ENCODE peak calls at places on chromosomes 13 and 19, in seven cellular contexts. U is K562, I is heart left ventricle, A is lower lobe of right lung, Z is stomach, W is hepatocyte, M is WERI-Rb-1. T is an unnamed sample.

GRCh38 chr13:29507356-29507755 is 88.1 kb downstream of the SLC7A1 start:
- DNase-seq in U (no peak), I (no peak), A (no peak), Z (no peak), W (no peak), M (no peak), T (no peak)

GRCh38 chr13:27172495-27172842 is 858 bp upstream of the USP12 start:
- DNase-seq in U (peak; percentile 40), I (no peak), A (no peak), Z (no peak), W (no peak), M (no peak), T (no peak)

GRCh38 chr19:17671906-17672305 is 16.2 kb downstream of the UNC13A start:
- DNase-seq in U (peak; percentile 79), I (no peak), A (no peak), Z (no peak), W (no peak), M (peak; percentile 78), T (no peak)

GRCh38 chr13:95233026-95233635 is 68.1 kb downstream of the ABCC4 start:
- DNase-seq in U (no peak), I (no peak), A (no peak), Z (no peak), W (no peak), M (no peak), T (no peak)

GRCh38 chr13:43783820-43784219 is 3.0 kb downstream of the ENOX1 start:
- DNase-seq in U (no peak), I (no peak), A (no peak), Z (no peak), W (peak; percentile 28), M (no peak), T (no peak)

GRCh38 chr13:84032116-84032515 is 149.8 kb upstream of the SLITRK1 start:
- DNase-seq in U (no peak), I (no peak), A (no peak), Z (no peak), W (no peak), M (no peak), T (no peak)

GRCh38 chr13:40377783-40378182 is 288.7 kb downstream of the FOXO1 start:
- DNase-seq in U (no peak), I (no peak), A (no peak), Z (no peak), W (no peak), M (no peak), T (no peak)

GRCh38 chr13:39597828-39598227 is 5.2 kb downstream of the LHFPL6 start:
- DNase-seq in U (no peak), I (no peak), A (no peak), Z (no peak), W (no peak), M (no peak), T (no peak)

GRCh38 chr13:95049772-95050171 is 251.5 kb downstream of the ABCC4 start:
- DNase-seq in U (no peak), I (no peak), A (no peak), Z (no peak), W (no peak), M (no peak), T (no peak)

GRCh38 chr13:98986226-98986846 is 8.5 kb upstream of the DOCK9 start:
- DNase-seq in U (no peak), I (no peak), A (no peak), Z (no peak), W (peak; percentile 25), M (no peak), T (no peak)

GRCh38 chr13:42967660-42968059 is 24.4 kb downstream of the EPSTI1 start:
- DNase-seq in U (no peak), I (no peak), A (no peak), Z (peak; percentile 29), W (no peak), M (no peak), T (no peak)

GRCh38 chr19:40461669-40462221 is 3.8 kb downstream of the BLVRB start:
- DNase-seq in U (no peak), I (no peak), A (peak; percentile 78), Z (no peak), W (no peak), M (no peak), T (no peak)

GRCh38 chr19:954672-955494 is 29.0 kb downstream of the ARID3A start:
- DNase-seq in U (peak; percentile 92), I (no peak), A (no peak), Z (no peak), W (peak; percentile 66), M (no peak), T (no peak)

GRCh38 chr13:42355118-42355840 is 83.3 kb downstream of the AKAP11 start:
- DNase-seq in U (no peak), I (no peak), A (no peak), Z (no peak), W (no peak), M (no peak), T (no peak)

GRCh38 chr13:28138756-28139470 is 568 bp downstream of the PAN3 start:
- DNase-seq in U (peak; percentile 92), I (peak; percentile 90), A (peak; percentile 92), Z (peak; percentile 77), W (peak; percentile 93), M (peak; percentile 94), T (peak; percentile 86)

GRCh38 chr13:77781804-77782203 is 84.3 kb downstream of the SLAIN1 start:
- DNase-seq in U (no peak), I (no peak), A (no peak), Z (no peak), W (no peak), M (no peak), T (no peak)

GRCh38 chr19:18322318-18322758 is 538 bp downstream of the LSM4 start:
- DNase-seq in U (peak; percentile 87), I (peak; percentile 51), A (peak; percentile 62), Z (peak; percentile 55), W (peak; percentile 82), M (peak; percentile 77), T (no peak)

GRCh38 chr19:42206871-42207755 is 10.4 kb downstream of the DEDD2 start:
- DNase-seq in U (peak; percentile 71), I (no peak), A (no peak), Z (no peak), W (no peak), M (no peak), T (no peak)

DNA sequence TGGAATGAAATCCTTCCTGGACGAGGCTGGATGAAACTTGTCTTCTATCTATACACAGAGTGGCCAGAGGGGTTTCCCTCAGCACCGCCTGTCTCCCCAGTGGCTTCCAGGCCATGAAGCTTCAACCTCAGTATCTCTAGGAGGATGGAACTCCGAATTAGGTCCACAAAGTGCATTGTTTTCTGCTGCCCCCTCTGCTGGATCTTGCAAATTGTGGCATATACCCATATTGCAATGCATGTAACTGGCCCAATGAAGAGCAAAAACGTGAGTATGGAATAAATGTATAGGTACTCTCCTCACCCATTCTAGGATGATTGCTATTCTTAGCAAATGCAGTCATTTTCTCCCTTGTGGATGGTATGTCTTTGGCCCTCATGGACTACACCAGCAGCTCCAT is 14.7 kb upstream of the LILRB4 start:
- DNase-seq in U (no peak), I (no peak), A (no peak), Z (peak; percentile 3), W (no peak), M (no peak), T (no peak)
- TF ChIP-seq CTCF in U (no peak), I (no peak), A (no peak), Z (no peak), W (no peak), M (no peak), T (no peak)

GRCh38 chr19:58513694-58514563 is 2.1 kb upstream of the SLC27A5 start:
- DNase-seq in U (peak; percentile 96), I (peak; percentile 81), A (peak; percentile 96), Z (peak; percentile 94), W (peak; percentile 96), M (peak; percentile 96), T (no peak)
- H3K27ac ChIP-seq in U (peak overlapping the region; percentile 79), I (peak overlapping the region; percentile 29), A (peak overlapping the region; percentile 71), Z (peak overlapping the region; percentile 58), W (peak overlapping the region; percentile 82), M (peak overlapping the region; percentile 88), T (peak overlapping the region; percentile 27)

DNA sequence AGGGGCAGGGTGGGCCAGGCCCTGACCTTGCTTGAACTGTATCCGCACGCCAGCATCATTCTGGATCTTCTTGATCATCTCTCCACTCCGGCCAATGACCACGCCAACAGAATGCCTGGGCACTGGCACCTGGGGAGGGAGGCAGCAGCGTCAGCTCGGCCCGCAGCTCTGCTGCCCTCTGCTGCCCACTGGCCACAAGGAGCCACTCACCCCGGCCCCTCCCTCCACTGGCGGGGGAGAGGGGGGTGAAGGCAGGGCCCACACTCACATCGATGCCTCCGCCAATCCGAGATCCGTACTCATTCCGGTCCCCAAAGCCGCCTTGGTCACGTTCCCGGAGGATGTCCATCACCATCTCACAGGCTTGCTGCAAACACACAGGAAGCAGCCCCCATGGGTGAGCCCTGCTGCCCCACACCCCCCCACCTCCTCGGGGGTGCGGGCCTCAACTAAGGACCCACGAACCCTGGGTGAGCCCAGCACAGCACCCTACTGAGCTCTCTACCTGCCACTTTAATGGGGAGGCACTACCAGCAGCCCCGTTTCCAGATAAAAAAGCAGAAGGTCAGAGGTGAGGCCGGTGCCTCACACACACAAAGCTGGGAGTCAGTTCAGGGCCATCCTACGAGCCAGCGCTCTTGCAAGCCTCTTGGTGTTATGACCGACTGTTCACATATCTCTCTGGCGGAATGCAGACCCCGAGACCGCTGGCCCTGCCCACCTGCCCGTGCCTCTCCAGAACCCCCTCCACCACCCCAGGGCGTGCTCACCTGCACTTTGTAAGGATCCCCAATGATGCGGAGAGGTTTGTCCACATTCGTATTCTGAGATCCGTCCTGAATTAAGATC is 6.7 kb downstream of the KHSRP start:
- DNase-seq in U (no peak), I (no peak), A (no peak), Z (no peak), W (no peak), M (peak; percentile 55), T (no peak)
- TF ChIP-seq CTCF in U (peak; percentile 25), I (peak; percentile 17), A (peak; percentile 21), Z (no peak), W (peak; percentile 40), M (peak; percentile 77), T (no peak)

DNA sequence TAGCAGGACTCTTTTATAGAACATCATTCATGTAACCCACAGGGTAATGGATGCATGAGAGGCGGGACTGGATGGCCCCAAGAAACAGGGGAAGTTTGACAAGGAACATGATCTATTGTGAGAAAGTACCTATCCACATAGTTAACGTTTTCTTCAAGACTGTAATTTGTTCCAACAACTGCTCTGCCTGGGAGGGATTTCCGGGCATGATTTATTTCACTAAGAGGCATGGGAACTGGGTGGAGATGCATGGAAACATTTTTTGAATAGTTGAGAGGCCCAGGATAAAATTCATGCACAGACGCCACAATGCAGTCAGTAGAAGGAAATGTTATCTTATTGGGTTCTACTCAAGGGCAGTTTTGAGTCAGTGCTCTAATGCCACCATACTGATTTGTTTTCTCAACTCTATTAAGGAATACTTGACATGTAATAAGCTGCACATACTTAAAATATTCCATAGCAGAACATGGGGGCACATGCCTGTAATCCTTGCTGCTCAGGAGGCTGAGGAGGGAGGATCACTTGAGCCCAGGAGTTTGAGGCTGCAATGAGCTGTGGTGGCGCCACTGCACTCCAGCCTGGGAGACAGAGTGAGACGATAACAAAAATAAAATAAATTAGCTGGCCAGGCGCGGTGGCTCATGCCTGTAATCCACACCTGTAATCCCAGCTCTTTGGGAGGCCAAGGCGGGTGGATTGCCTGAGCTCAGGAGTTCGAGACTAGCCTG is 9.9 kb upstream of the ATG4D start:
- DNase-seq in U (no peak), I (no peak), A (no peak), Z (no peak), W (peak; percentile 61), M (no peak), T (no peak)
- H3K27ac ChIP-seq in U (no peak overlapping the region), I (peak overlapping the region; percentile 62), A (no peak overlapping the region), Z (no peak overlapping the region), W (peak overlapping the region; percentile 51), M (no peak overlapping the region), T (no peak overlapping the region)